ENCODE peak calls at places on chromosomes 2 and 18, in six cellular contexts. X is H1, J is SK-N-SH, D is K562, P is GM12878, H is HepG2. U is an unnamed sample.

GRCh38 chr2:172249986-172250385 is 147.3 kb upstream of the DLX2 start:
- DNase-seq in J (no peak), H (no peak), X (no peak), D (no peak), P (no peak), U (no peak)

GRCh38 chr2:61967262-61967661 is 61.8 kb downstream of the COMMD1 start:
- DNase-seq in P (no peak), J (no peak), H (no peak), X (no peak), D (no peak), U (no peak)

GRCh38 chr18:56937874-56938273 is 209.0 kb upstream of the BOD1L2 start:
- DNase-seq in H (no peak), X (no peak), P (no peak), D (no peak), J (no peak), U (no peak)

GRCh38 chr2:42139141-42139540 is 30.0 kb upstream of the EML4 start:
- DNase-seq in D (no peak), J (no peak), P (no peak), X (no peak), H (no peak), U (no peak)

GRCh38 chr18:74724186-74724585 is 126.5 kb downstream of the ZNF407 start:
- DNase-seq in P (no peak), H (no peak), X (no peak), J (no peak), D (no peak), U (no peak)

GRCh38 chr2:44684559-44684958 is 256.9 kb upstream of the SIX3 start:
- DNase-seq in J (no peak), D (no peak), H (no peak), X (no peak), P (no peak), U (no peak)

GRCh38 chr2:11901351-11902069 is 155.1 kb downstream of the LPIN1 start:
- DNase-seq in X (no peak), H (no peak), P (no peak), J (no peak), D (peak; percentile 76), U (no peak)

GRCh38 chr2:70087703-70088507 is 628 bp downstream of the PCBP1 start:
- DNase-seq in J (peak; percentile 65), D (peak; percentile 77), H (peak; percentile 64), X (peak; percentile 60), P (no peak), U (peak; percentile 57)

GRCh38 chr2:136363921-136364320 is 246.0 kb upstream of the CXCR4 start:
- DNase-seq in D (no peak), J (no peak), X (peak; percentile 23), P (no peak), H (no peak), U (no peak)

GRCh38 chr2:118835739-118836410 is 11.6 kb downstream of the EN1 start:
- DNase-seq in X (no peak), H (no peak), D (no peak), P (no peak), J (no peak), U (no peak)

GRCh38 chr2:119522561-119523110 is 1.6 kb downstream of the SCTR start:
- DNase-seq in J (no peak), X (no peak), H (no peak), D (no peak), P (no peak), U (no peak)

GRCh38 chr2:235779444-235779896 is 285.6 kb downstream of the AGAP1 start:
- DNase-seq in P (no peak), X (peak; percentile 93), H (peak; percentile 68), D (peak; percentile 62), J (peak; percentile 78), U (peak; percentile 15)

GRCh38 chr2:173647681-173648350 is 293.1 kb downstream of the CDCA7 start:
- DNase-seq in D (no peak), H (no peak), P (no peak), J (no peak), X (no peak), U (no peak)

GRCh38 chr2:134659724-134660123 is 59.1 kb downstream of the TMEM163 start:
- DNase-seq in P (no peak), X (no peak), J (no peak), H (no peak), D (no peak), U (no peak)

GRCh38 chr2:109711230-109712125 is 82.6 kb upstream of the RGPD5 start:
- DNase-seq in D (no peak), P (no peak), X (no peak), H (no peak), J (no peak), U (no peak)

GRCh38 chr2:240920783-240921231 is 14.7 kb downstream of the CROCC2 start:
- DNase-seq in P (no peak), H (no peak), D (no peak), X (peak; percentile 39), J (peak; percentile 11), U (no peak)

GRCh38 chr2:144198116-144198515 is 321.8 kb downstream of the ZEB2 start:
- DNase-seq in J (no peak), X (no peak), H (peak; percentile 61), P (no peak), D (no peak), U (peak; percentile 65)

GRCh38 chr2:120577896-120578295 is 157.8 kb upstream of the GLI2 start:
- DNase-seq in X (no peak), P (no peak), D (no peak), J (no peak), H (no peak), U (no peak)

GRCh38 chr18:39913790-39914366 is 2041.2 kb upstream of the PIK3C3 start:
- DNase-seq in J (no peak), D (no peak), H (no peak), P (no peak), X (no peak), U (no peak)

GRCh38 chr18:38539373-38539772 is 973.8 kb upstream of the CELF4 start:
- DNase-seq in J (no peak), H (no peak), D (no peak), X (no peak), P (no peak), U (no peak)

GRCh38 chr2:56168163-56168562 is 15.6 kb upstream of the CCDC85A start:
- DNase-seq in H (no peak), D (no peak), P (no peak), X (no peak), J (no peak), U (no peak)

GRCh38 chr2:112157472-112157871 is 19.3 kb downstream of the FBLN7 start:
- DNase-seq in X (no peak), P (no peak), J (no peak), D (no peak), H (no peak), U (no peak)

GRCh38 chr2:9010866-9011265 is 7.4 kb upstream of the MBOAT2 start:
- DNase-seq in D (no peak), X (no peak), H (no peak), J (no peak), P (no peak), U (no peak)

GRCh38 chr2:161975813-161976160 is 98.2 kb downstream of the DPP4 start:
- DNase-seq in J (no peak), H (no peak), X (no peak), D (no peak), P (no peak), U (no peak)

GRCh38 chr2:215652432-215652831 is 216.6 kb upstream of the FN1 start:
- DNase-seq in J (no peak), D (no peak), P (no peak), H (no peak), X (no peak), U (no peak)

GRCh38 chr2:200741468-200742202 is 70.1 kb upstream of the BZW1 start:
- DNase-seq in P (no peak), D (no peak), J (no peak), X (peak; percentile 33), H (peak; percentile 87), U (no peak)

GRCh38 chr2:157898591-157898996 is 22.5 kb upstream of the ACVR1 start:
- DNase-seq in J (no peak), P (no peak), X (no peak), D (peak; percentile 51), H (no peak), U (no peak)

GRCh38 chr2:156434461-156435291 is 1.5 kb upstream of the GPD2 start:
- DNase-seq in H (no peak), X (no peak), J (no peak), P (no peak), D (no peak), U (no peak)
- H3K4me3 ChIP-seq in H (no peak overlapping the region), X (peak overlapping the region; percentile 65), J (peak overlapping the region; percentile 62), P (no peak overlapping the region), D (no peak overlapping the region), U (no peak overlapping the region)

DNA sequence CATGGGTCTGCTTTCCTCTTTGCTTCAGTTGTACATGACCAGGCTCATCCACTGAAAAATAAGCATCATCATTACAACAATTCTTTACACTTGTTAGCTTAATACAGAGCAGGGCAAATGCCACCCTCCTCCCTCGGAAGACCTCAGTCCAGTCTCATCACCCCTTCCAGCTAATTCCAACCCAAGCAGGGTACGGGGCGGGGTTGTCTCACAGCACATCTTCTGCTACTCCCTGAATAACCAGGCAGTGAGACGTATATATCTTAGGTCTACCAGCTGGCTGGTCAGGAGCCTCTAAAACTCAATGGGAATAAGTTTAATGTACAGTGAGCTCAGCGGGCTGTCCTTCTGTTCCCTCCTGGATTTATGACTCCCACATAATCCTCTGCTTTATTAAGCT is 76.5 kb downstream of the CAPN13 start:
- DNase-seq in J (no peak), X (no peak), D (no peak), H (no peak), P (no peak), U (no peak)
- TF ChIP-seq GABPA in J (no peak), X (no peak), D (no peak), H (no peak), P (no peak), U (no peak)

GRCh38 chr2:31233216-31233615 is 736 bp upstream of the EHD3 start:
- DNase-seq in X (peak; percentile 38), D (no peak), H (no peak), P (no peak), J (no peak), U (peak; percentile 8)
- H3K4me3 ChIP-seq in X (no peak overlapping the region), D (no peak overlapping the region), H (no peak overlapping the region), P (peak overlapping the region; percentile 48), J (no peak overlapping the region), U (no peak overlapping the region)

GRCh38 chr2:189999661-190000060 is 62.9 kb downstream of the MSTN start:
- DNase-seq in H (no peak), J (no peak), D (no peak), P (no peak), X (no peak), U (no peak)

GRCh38 chr2:189995679-189996078 is 66.8 kb downstream of the MSTN start:
- DNase-seq in P (no peak), X (no peak), H (no peak), J (no peak), D (no peak), U (no peak)

GRCh38 chr2:189997016-189997415 is 65.5 kb downstream of the MSTN start:
- DNase-seq in J (no peak), D (no peak), H (no peak), P (no peak), X (no peak), U (no peak)
- TF ChIP-seq GABPA in J (no peak), D (no peak), H (no peak), P (no peak), X (no peak), U (no peak)

GRCh38 chr2:130336877-130337734 is 5.6 kb upstream of the IMP4 start:
- DNase-seq in P (peak; percentile 79), H (peak; percentile 86), X (peak; percentile 96), D (peak; percentile 74), J (peak; percentile 87), U (no peak)
- H3K4me3 ChIP-seq in P (no peak overlapping the region), H (peak overlapping the region; percentile 67), X (peak overlapping the region; percentile 90), D (peak overlapping the region; percentile 44), J (peak overlapping the region; percentile 58), U (no peak overlapping the region)

GRCh38 chr2:138107288-138107687 is 143.0 kb downstream of the HNMT start:
- DNase-seq in J (no peak), X (no peak), D (no peak), H (peak; percentile 49), P (no peak), U (no peak)
- TF ChIP-seq GABPA in J (no peak), X (no peak), D (no peak), H (no peak), P (no peak), U (no peak)

U was measured in HL-60.